ENCODE peak calls at places on chromosomes 5 and 9, in five cellular contexts. B is lung, V is AG09319, I is activated B cell treated with CpG ODN at 0.5 μM for 24 hours, R is transverse colon. U is an unnamed sample.

GRCh38 chr5:10479226-10479721 is 37.6 kb downstream of the ROPN1L start:
- DNase-seq in B (peak; percentile 39), V (peak; percentile 24), I (no peak), R (peak; percentile 85), U (no peak)

GRCh38 chr5:42650111-42650510 is 106.5 kb upstream of the CCDC152 start:
- DNase-seq in B (no peak), V (no peak), I (no peak), R (no peak), U (no peak)

GRCh38 chr9:16610538-16610937 is 259.9 kb downstream of the BNC2 start:
- DNase-seq in B (no peak), V (no peak), I (no peak), R (no peak), U (no peak)

GRCh38 chr5:30572279-30572678 is 621.2 kb upstream of the CDH6 start:
- DNase-seq in B (no peak), V (no peak), I (no peak), R (no peak), U (no peak)

GRCh38 chr5:44660251-44660650 is 148.5 kb upstream of the MRPS30 start:
- DNase-seq in B (no peak), V (no peak), I (no peak), R (no peak), U (no peak)

GRCh38 chr5:9239071-9239470 is 306.8 kb downstream of the SEMA5A start:
- DNase-seq in B (no peak), V (no peak), I (no peak), R (no peak), U (no peak)

GRCh38 chr5:10599828-10600227 is 36.0 kb downstream of the ANKRD33B start:
- DNase-seq in B (no peak), V (no peak), I (no peak), R (no peak), U (no peak)

GRCh38 chr5:42950466-42951168 is 89.5 kb downstream of the ANXA2R start:
- DNase-seq in B (peak; percentile 82), V (peak; percentile 97), I (no peak), R (peak; percentile 84), U (peak; percentile 66)

GRCh38 chr9:64773491-64773931 is 511.5 kb downstream of the FOXD4L5 start:
- DNase-seq in B (no peak), V (no peak), I (no peak), R (peak; percentile 8), U (peak; percentile 24)

GRCh38 chr9:74953235-74953741 is 576 bp upstream of the C9orf40 start:
- DNase-seq in B (no peak), V (no peak), I (no peak), R (no peak), U (no peak)

GRCh38 chr9:94675008-94675841 is 35.9 kb upstream of the FBP1 start:
- DNase-seq in B (no peak), V (no peak), I (no peak), R (no peak), U (no peak)

GRCh38 chr9:91900057-91900816 is 49.8 kb downstream of the ROR2 start:
- DNase-seq in B (no peak), V (no peak), I (no peak), R (no peak), U (no peak)

GRCh38 chr5:10565785-10566506 is 2.1 kb downstream of the ANKRD33B start:
- DNase-seq in B (no peak), V (no peak), I (no peak), R (no peak), U (no peak)

GRCh38 chr5:157177935-157178334 is 2.7 kb upstream of the ITK start:
- DNase-seq in B (no peak), V (no peak), I (no peak), R (no peak), U (no peak)

GRCh38 chr5:96093890-96094381 is 132.3 kb upstream of the ELL2 start:
- DNase-seq in B (no peak), V (no peak), I (no peak), R (no peak), U (no peak)

GRCh38 chr5:40401281-40401680 is 278.4 kb upstream of the PTGER4 start:
- DNase-seq in B (no peak), V (no peak), I (no peak), R (no peak), U (no peak)

GRCh38 chr9:87528969-87529368 is 31.3 kb downstream of the DAPK1 start:
- DNase-seq in B (no peak), V (no peak), I (no peak), R (no peak), U (no peak)

GRCh38 chr5:132883261-132883834 is 9.9 kb downstream of the LEAP2 start:
- DNase-seq in B (no peak), V (peak; percentile 29), I (no peak), R (peak; percentile 51), U (no peak)

GRCh38 chr9:121274851-121275250 is 6.9 kb downstream of the GSN start:
- DNase-seq in B (no peak), V (no peak), I (no peak), R (no peak), U (no peak)

GRCh38 chr5:154712518-154713437 is 42.4 kb upstream of the LARP1 start:
- DNase-seq in B (peak; percentile 63), V (no peak), I (no peak), R (peak; percentile 81), U (no peak)

GRCh38 chr5:151082274-151082902 is 1.6 kb upstream of the TNIP1 start:
- DNase-seq in B (no peak), V (no peak), I (no peak), R (peak; percentile 73), U (no peak)

GRCh38 chr5:32785639-32786216 is 74.6 kb downstream of the NPR3 start:
- DNase-seq in B (no peak), V (peak; percentile 72), I (no peak), R (no peak), U (no peak)

GRCh38 chr5:103425686-103426454 is 136.7 kb downstream of the NUDT12 start:
- DNase-seq in B (no peak), V (no peak), I (no peak), R (no peak), U (no peak)

GRCh38 chr9:130233587-130233945 is 32.0 kb upstream of the HMCN2 start:
- DNase-seq in B (no peak), V (no peak), I (no peak), R (no peak), U (no peak)

GRCh38 chr5:138748630-138749081 is 4.6 kb upstream of the CTNNA1 start:
- DNase-seq in B (no peak), V (no peak), I (no peak), R (no peak), U (no peak)

DNA sequence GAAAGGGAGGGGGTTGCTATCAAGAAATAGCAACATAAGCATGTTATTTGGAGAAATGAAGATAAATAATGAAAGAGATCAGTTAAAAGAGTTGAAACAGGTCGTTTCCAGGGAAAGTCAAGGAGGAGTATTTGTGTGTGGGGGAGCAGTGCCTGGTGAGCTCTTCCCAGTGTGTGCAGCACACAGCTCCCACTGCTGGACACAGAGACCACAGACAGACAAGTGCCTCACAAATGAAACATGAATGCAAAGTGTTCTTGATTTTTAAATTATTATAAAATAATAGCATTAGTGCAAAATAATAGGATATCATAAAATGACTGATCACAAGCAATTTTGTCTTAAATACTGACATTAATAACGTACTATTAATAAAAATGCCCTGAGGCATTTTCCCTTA is 40.8 kb downstream of the LIFR start:
- DNase-seq in B (no peak), V (no peak), I (no peak), R (no peak), U (no peak)
- TF ChIP-seq CTCF in B (no peak), V (peak; percentile 54), I (no peak), R (no peak), U (no peak)

GRCh38 chr5:84086517-84086916 is 298.2 kb downstream of the EDIL3 start:
- DNase-seq in B (no peak), V (no peak), I (no peak), R (no peak), U (no peak)

GRCh38 chr5:84091400-84091799 is 293.3 kb downstream of the EDIL3 start:
- DNase-seq in B (no peak), V (no peak), I (no peak), R (no peak), U (no peak)

GRCh38 chr5:84092738-84093137 is 291.9 kb downstream of the EDIL3 start:
- DNase-seq in B (no peak), V (no peak), I (no peak), R (no peak), U (no peak)

GRCh38 chr5:84085387-84086041 is 299.2 kb downstream of the EDIL3 start:
- DNase-seq in B (no peak), V (no peak), I (no peak), R (no peak), U (no peak)

GRCh38 chr5:84088996-84089395 is 295.7 kb downstream of the EDIL3 start:
- DNase-seq in B (no peak), V (peak; percentile 10), I (no peak), R (no peak), U (no peak)
- TF ChIP-seq CTCF in B (no peak), V (peak; percentile 32), I (no peak), R (no peak), U (no peak)

DNA sequence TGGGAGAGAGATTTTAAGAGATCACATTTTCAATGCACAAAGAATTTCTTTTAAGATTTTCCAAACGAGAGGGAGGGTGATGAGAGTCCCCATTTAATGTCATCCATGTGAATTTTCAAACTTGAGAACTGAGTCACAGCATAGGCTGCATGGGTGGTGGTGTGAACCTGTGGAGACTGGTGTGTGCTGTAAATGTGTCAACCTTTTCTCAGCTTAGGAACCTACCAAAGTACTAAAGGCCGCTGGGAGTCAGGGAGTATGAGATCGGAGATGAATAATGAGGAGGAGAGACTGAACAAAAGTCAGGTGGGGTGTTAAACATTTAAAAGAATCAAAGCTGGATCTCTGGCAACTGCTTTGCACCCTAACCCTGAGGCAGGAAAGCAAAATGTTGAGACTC is 7.5 kb downstream of the ALDH1A1 start:
- DNase-seq in B (no peak), V (no peak), I (no peak), R (no peak), U (no peak)
- TF ChIP-seq CTCF in B (no peak), V (no peak), I (no peak), R (no peak), U (no peak)

GRCh38 chr9:107299437-107299836 is 16.4 kb downstream of the RAD23B start:
- DNase-seq in B (no peak), V (no peak), I (no peak), R (no peak), U (no peak)
- TF ChIP-seq CTCF in B (no peak), V (no peak), I (no peak), R (no peak), U (peak; percentile 57)

DNA sequence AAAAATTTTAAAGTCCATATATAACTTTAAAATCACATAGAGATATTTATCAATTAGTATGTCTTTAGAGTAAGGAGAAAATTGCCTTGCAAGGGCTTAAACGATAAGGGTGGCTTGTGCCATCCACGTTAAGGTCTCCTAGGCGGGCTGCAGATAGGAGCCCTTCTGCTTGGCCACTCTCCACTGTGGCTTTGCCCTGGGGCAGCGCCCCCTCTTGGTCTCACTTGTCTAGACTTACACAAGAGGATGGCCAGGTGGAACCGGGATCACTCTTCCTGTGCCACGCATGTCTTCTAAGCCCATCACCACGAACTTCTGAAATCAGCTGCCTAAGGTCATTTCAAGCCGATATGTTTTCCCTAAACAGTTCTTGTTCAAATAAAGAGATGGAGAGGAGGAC is 2.9 kb downstream of the FPGS start:
- DNase-seq in B (no peak), V (no peak), I (no peak), R (peak; percentile 54), U (no peak)
- TF ChIP-seq CTCF in B (no peak), V (peak; percentile 27), I (no peak), R (peak; percentile 28), U (no peak)